ENCODE peak calls at places on chromosome 10, in six cellular contexts. G is mesendoderm, H is H9, Q is neuronal stem cell, Y is trophoblast cell, O is mesenchymal stem cell. A is an unnamed sample.

GRCh38 chr10:88853155-88853554 is 1.5 kb upstream of the ANKRD22 start:
- DNase-seq in Q (no peak), O (peak; percentile 22), H (no peak), Y (peak; percentile 16), G (no peak), A (no peak)

GRCh38 chr10:117262296-117263293 is 21.7 kb downstream of the SLC18A2 start:
- DNase-seq in Q (no peak), G (no peak), O (no peak), H (no peak), Y (no peak), A (no peak)

GRCh38 chr10:84333864-84334451 is 5.6 kb downstream of the CCSER2 start:
- DNase-seq in Y (peak; percentile 72), Q (no peak), O (no peak), H (no peak), G (peak; percentile 44), A (peak; percentile 55)

GRCh38 chr10:84537447-84537931 is 209.1 kb downstream of the CCSER2 start:
- DNase-seq in O (peak; percentile 65), Q (peak; percentile 63), H (no peak), G (peak; percentile 70), Y (peak; percentile 85), A (peak; percentile 59)

GRCh38 chr10:35765996-35766395 is 123.9 kb upstream of the FZD8 start:
- DNase-seq in Y (no peak), H (no peak), O (no peak), Q (no peak), G (no peak), A (no peak)

GRCh38 chr10:131676971-131677421 is 223.8 kb upstream of the PPP2R2D start:
- DNase-seq in Y (no peak), H (peak; percentile 92), Q (peak; percentile 83), O (no peak), G (peak; percentile 92), A (no peak)

GRCh38 chr10:43962346-43963191 is 313.9 kb upstream of the ZNF32 start:
- DNase-seq in G (no peak), O (peak; percentile 92), Y (no peak), H (no peak), Q (no peak), A (peak; percentile 68)

GRCh38 chr10:80161321-80162084 is 29.0 kb downstream of the PLAC9 start:
- DNase-seq in O (peak; percentile 53), H (peak; percentile 42), Y (no peak), G (peak; percentile 46), Q (no peak), A (no peak)

GRCh38 chr10:97335188-97335619 is 675 bp upstream of the FRAT2 start:
- DNase-seq in O (no peak), Y (no peak), Q (no peak), H (peak; percentile 61), G (no peak), A (no peak)

GRCh38 chr10:61159253-61159652 is 215.3 kb upstream of the RHOBTB1 start:
- DNase-seq in Q (no peak), Y (no peak), H (no peak), O (no peak), G (no peak), A (peak; percentile 43)

GRCh38 chr10:58778966-58779365 is 266.3 kb downstream of the BICC1 start:
- DNase-seq in O (no peak), Q (no peak), H (no peak), Y (no peak), G (no peak), A (no peak)

DNA sequence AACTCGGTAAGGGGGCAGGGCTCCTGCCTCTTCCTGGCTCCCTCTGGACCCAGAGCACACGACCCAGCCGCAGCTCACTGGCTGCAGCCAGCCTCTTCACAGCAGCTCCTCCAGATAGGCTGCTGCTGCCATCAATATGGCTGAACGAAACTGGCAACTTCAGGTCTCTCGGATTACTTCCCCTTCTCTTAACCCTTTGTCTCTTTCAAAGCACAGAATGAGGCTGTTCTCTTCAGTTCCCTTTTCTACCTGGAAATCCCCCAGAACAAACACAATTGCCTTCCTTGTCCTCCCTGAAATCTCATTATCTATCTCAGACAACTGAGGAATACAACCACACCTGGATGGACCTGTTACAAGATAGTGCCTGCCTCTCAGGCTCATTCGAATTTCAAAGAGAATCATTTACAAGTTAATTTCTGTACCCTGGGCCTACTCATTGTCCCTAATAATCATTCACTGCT is 193.4 kb upstream of the MBL2 start:
- DNase-seq in Y (no peak), G (peak; percentile 76), O (no peak), H (no peak), Q (peak; percentile 44), A (no peak)
- H3K9ac ChIP-seq in Y (no peak overlapping the region), G (no peak overlapping the region), O (no peak overlapping the region), H (no peak overlapping the region), Q (no peak overlapping the region), A (no peak overlapping the region)

DNA sequence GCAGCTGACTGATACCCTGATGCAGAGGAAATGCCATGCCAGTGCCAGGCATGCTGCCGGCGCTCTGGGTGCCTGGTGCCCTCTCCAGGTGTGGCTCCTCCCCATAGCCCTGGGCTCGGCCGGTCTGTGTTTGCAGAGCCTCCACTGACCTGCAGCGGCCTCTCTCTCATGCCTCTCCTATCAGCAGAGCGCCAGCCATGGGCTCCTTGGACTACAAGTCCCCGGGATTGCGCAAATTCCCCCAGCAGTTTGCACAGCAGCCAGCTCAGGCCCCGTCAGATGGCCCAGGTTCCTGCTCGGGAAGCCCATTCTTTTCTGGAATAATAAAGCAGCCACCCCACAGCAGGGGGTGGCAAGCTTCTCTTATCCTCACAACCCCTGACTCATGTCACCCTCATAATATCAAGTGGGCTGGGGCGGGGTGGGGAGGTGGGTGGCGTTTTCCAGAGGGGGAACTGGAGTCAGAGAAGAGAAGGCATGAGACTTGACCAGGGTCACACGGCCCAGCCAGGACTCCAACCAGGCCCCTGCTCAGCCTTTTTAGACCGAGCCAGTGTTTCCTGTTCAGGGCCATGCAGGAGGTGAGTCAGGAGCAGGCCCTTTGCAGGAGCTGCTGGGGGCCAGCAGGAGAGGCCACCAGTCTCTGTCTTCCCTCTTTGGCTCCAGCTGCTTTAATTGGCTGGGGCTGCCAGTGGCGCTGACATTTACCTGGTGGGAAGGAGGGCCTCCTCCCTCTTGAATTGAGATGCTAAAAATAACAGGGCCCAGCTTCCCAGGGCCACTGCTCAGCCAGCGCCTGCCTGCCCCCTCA is 58.6 kb downstream of the ZMIZ1 start:
- DNase-seq in H (peak; percentile 81), Q (no peak), O (peak; percentile 90), G (peak; percentile 91), Y (peak; percentile 78), A (peak; percentile 86)
- H3K18ac ChIP-seq in H (no peak overlapping the region), Q (peak overlapping the region; percentile 78), O (peak overlapping the region; percentile 16), G (peak overlapping the region; percentile 12), Y (no peak overlapping the region), A (no peak overlapping the region)

GRCh38 chr10:62238880-62239279 is 29.8 kb downstream of the RTKN2 start:
- DNase-seq in G (no peak), Q (no peak), Y (no peak), O (no peak), H (no peak), A (no peak)
- H3K9ac ChIP-seq in G (no peak overlapping the region), Q (no peak overlapping the region), Y (no peak overlapping the region), O (no peak overlapping the region), H (no peak overlapping the region), A (no peak overlapping the region)

DNA sequence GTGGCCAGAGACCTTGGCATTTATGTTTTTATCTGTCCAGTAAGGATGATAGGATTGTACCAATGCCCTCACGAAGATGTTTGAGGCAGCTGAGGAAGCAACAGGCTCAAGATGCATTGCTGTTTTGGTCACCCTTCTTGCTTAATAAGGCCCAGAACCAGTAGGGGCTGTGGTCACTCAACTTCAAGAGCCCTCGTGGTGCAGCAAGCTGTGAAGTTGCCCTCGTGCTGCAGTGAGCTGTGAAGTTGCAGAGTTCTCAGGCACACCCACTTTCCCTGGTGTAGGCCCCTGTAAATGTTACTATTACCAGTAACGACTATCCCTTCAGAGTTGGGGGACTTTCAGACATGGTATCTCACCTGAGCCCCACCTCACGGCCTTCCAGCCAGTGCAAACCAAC is 207.6 kb upstream of the LYZL1 start:
- DNase-seq in Q (no peak), O (no peak), G (no peak), H (no peak), Y (no peak), A (no peak)
- H3K18ac ChIP-seq in Q (peak overlapping the region; percentile 20), O (no peak overlapping the region), G (no peak overlapping the region), H (no peak overlapping the region), Y (peak overlapping the region; percentile 70), A (no peak overlapping the region)

GRCh38 chr10:75401569-75402485 is at the start of gene ZNF503:
- DNase-seq in H (peak; percentile 95), O (peak; percentile 98), Q (peak; percentile 97), Y (peak; percentile 57), G (peak; percentile 98), A (peak; percentile 97)

GRCh38 chr10:75400163-75400768 is 1.3 kb downstream of the ZNF503 start:
- DNase-seq in H (no peak), G (no peak), Y (no peak), Q (no peak), O (peak; percentile 63), A (no peak)

GRCh38 chr10:75402486-75403143 is 1.1 kb upstream of the ZNF503 start:
- DNase-seq in G (no peak), H (peak; percentile 59), Y (no peak), O (no peak), Q (no peak), A (no peak)

GRCh38 chr10:75399461-75400162 is 2.0 kb downstream of the ZNF503 start:
- DNase-seq in H (peak; percentile 76), Y (peak; percentile 46), Q (peak; percentile 75), O (peak; percentile 82), G (peak; percentile 80), A (peak; percentile 69)

GRCh38 chr10:75400769-75401568 is 595 bp downstream of the ZNF503 start:
- DNase-seq in Q (peak; percentile 30), Y (no peak), G (peak; percentile 54), O (peak; percentile 79), H (peak; percentile 54), A (peak; percentile 56)
- H3K9ac ChIP-seq in Q (peak overlapping the region; percentile 95), Y (peak overlapping the region; percentile 89), G (peak overlapping the region; percentile 59), O (peak overlapping the region; percentile 100), H (no peak overlapping the region), A (peak overlapping the region; percentile 99)